ENCODE peak calls at places on chromosomes 3 and 15, in nine cellular contexts. L, M, H, B, S, J, K, R and U are unnamed samples.
A peak's percentile ranks its signal among the peaks of the same experiment; 100 is the strongest.

GRCh38 chr3:69451594-69451993 is 65.7 kb upstream of the FRMD4B start:
- DNase-seq in J (no peak), L (no peak), H (no peak), B (peak; percentile 29), K (no peak), S (no peak), R (no peak), M (no peak), U (no peak)

GRCh38 chr15:66721954-66722353 is 19.9 kb downstream of the SMAD6 start:
- DNase-seq in M (no peak), R (no peak), L (no peak), B (no peak), S (no peak), H (no peak), J (no peak), K (no peak), U (no peak)

GRCh38 chr3:69422751-69423150 is 36.9 kb upstream of the FRMD4B start:
- DNase-seq in M (no peak), R (no peak), B (peak; percentile 87), S (no peak), H (no peak), J (no peak), K (no peak), L (no peak), U (no peak)

GRCh38 chr3:11784962-11785361 is 61.7 kb downstream of the TAMM41 start:
- DNase-seq in J (no peak), L (no peak), R (no peak), M (no peak), B (no peak), H (no peak), K (no peak), S (peak; percentile 35), U (no peak)

GRCh38 chr3:78337801-78338211 is 1297.9 kb downstream of the ROBO2 start:
- DNase-seq in M (no peak), B (no peak), S (no peak), L (no peak), R (no peak), J (no peak), H (no peak), K (no peak), U (no peak)

GRCh38 chr3:106093616-106094015 is 224.8 kb upstream of the CBLB start:
- DNase-seq in M (no peak), S (no peak), R (no peak), K (no peak), B (no peak), L (no peak), H (no peak), J (no peak), U (no peak)

GRCh38 chr15:56369234-56369633 is 4.0 kb downstream of the TEX9 start:
- DNase-seq in K (no peak), B (no peak), J (no peak), M (no peak), R (no peak), S (no peak), L (no peak), H (no peak), U (no peak)

GRCh38 chr3:38227989-38228388 is 37.6 kb upstream of the SLC22A13 start:
- DNase-seq in R (no peak), K (no peak), S (no peak), H (no peak), M (no peak), B (peak; percentile 72), L (no peak), J (no peak), U (no peak)

GRCh38 chr3:121557426-121557934 is 10.3 kb upstream of the ARGFX start:
- DNase-seq in H (no peak), J (no peak), R (no peak), M (no peak), S (no peak), B (no peak), K (no peak), L (no peak), U (no peak)

GRCh38 chr15:58551084-58551763 is 119.4 kb downstream of the LIPC start:
- DNase-seq in L (no peak), M (peak; percentile 24), H (no peak), B (no peak), S (no peak), R (no peak), J (no peak), K (no peak), U (no peak)

GRCh38 chr15:60582370-60583036 is 103.6 kb upstream of the ICE2 start:
- DNase-seq in J (no peak), S (no peak), M (no peak), K (no peak), H (no peak), R (no peak), B (no peak), L (no peak), U (no peak)

GRCh38 chr3:73499787-73500186 is 125.0 kb downstream of the PDZRN3 start:
- DNase-seq in M (no peak), J (no peak), K (no peak), L (no peak), R (no peak), B (no peak), H (no peak), S (no peak), U (no peak)

GRCh38 chr3:98589331-98589870 is 4.0 kb downstream of the CPOX start:
- DNase-seq in J (no peak), K (no peak), R (no peak), L (no peak), B (no peak), S (no peak), M (no peak), H (no peak), U (no peak)

GRCh38 chr3:41698931-41699330 is 263.0 kb downstream of the ULK4 start:
- DNase-seq in S (no peak), L (no peak), B (no peak), J (no peak), M (no peak), K (no peak), R (no peak), H (no peak), U (no peak)

GRCh38 chr3:108022316-108023150 is 68.3 kb downstream of the CD47 start:
- DNase-seq in K (no peak), H (no peak), R (no peak), L (no peak), M (no peak), B (no peak), S (no peak), J (no peak), U (no peak)

GRCh38 chr3:152688313-152688712 is 146.6 kb upstream of the P2RY1 start:
- DNase-seq in S (peak; percentile 37), L (no peak), R (no peak), J (no peak), B (no peak), M (peak; percentile 64), K (no peak), H (no peak), U (no peak)

GRCh38 chr3:25090869-25091453 is 337.1 kb upstream of the RARB start:
- DNase-seq in S (no peak), K (no peak), R (no peak), L (no peak), H (no peak), M (no peak), B (peak; percentile 26), J (no peak), U (no peak)

GRCh38 chr3:137709011-137709601 is 55.0 kb upstream of the SOX14 start:
- DNase-seq in J (no peak), K (no peak), M (peak; percentile 77), H (no peak), L (no peak), S (no peak), R (no peak), B (no peak), U (no peak)

GRCh38 chr3:138729279-138729678 is 105.4 kb downstream of the PIK3CB start:
- DNase-seq in J (no peak), L (no peak), M (no peak), R (no peak), K (no peak), S (no peak), H (no peak), B (no peak), U (no peak)

GRCh38 chr15:31360843-31361763 is 34.5 kb downstream of the KLF13 start:
- DNase-seq in S (no peak), M (no peak), B (no peak), K (no peak), H (peak; percentile 87), J (no peak), L (no peak), R (peak; percentile 48), U (peak; percentile 52)
- H3K4me1 ChIP-seq in S (peaks cover 18% of the 10 kb centered on the region), M (peaks cover 15% of the 10 kb centered on the region), B (no peaks in the 10 kb centered on the region), K (peaks cover 98% of the 10 kb centered on the region), H (peaks cover 100% of the 10 kb centered on the region), J (peaks cover 44% of the 10 kb centered on the region), L (peaks cover 69% of the 10 kb centered on the region), R (peaks cover 62% of the 10 kb centered on the region), U (peaks cover 100% of the 10 kb centered on the region)

GRCh38 chr3:84958495-84959469 is at the start of gene CADM2:
- DNase-seq in S (peak; percentile 97), H (peak; percentile 91), B (peak; percentile 77), M (peak; percentile 99), R (peak; percentile 87), J (peak; percentile 65), K (peak; percentile 90), L (peak; percentile 93), U (peak; percentile 86)
- TF ChIP-seq CTCF in S (peak; percentile 42), H (no peak), B (peak; percentile 29), M (peak; percentile 45), R (no peak), J (peak; percentile 10), K (no peak), L (no peak), U (no peak)

DNA sequence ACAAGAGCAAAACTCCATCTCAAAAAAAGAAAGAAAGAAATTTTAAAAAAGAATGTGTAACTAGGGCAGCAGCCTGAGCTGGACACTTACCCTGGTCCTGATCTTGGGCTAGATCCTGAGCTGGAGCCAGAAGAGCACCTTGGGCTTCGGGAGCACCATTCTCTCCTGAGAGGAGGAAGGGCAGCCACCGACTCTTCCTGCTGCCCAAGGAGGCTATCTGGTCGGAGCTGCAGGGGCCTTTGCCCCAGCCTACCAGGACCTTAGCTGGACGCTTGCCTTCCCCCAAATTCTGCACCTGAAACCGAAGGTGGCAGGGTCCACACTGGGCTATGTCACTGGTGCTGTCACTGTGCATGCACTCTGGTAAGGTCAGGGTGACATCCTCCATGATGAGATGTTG is 6.9 kb upstream of the CAMKV start:
- DNase-seq in J (no peak), K (no peak), L (no peak), B (no peak), H (no peak), S (no peak), R (no peak), M (no peak), U (no peak)
- H3K4me1 ChIP-seq in J (no peaks in the 10 kb centered on the region), K (peaks cover 12% of the 10 kb centered on the region), L (no peaks in the 10 kb centered on the region), B (no peaks in the 10 kb centered on the region), H (no peaks in the 10 kb centered on the region), S (peaks cover 5% of the 10 kb centered on the region), R (peaks cover 6% of the 10 kb centered on the region), M (peaks cover 10% of the 10 kb centered on the region), U (peaks cover 13% of the 10 kb centered on the region)

DNA sequence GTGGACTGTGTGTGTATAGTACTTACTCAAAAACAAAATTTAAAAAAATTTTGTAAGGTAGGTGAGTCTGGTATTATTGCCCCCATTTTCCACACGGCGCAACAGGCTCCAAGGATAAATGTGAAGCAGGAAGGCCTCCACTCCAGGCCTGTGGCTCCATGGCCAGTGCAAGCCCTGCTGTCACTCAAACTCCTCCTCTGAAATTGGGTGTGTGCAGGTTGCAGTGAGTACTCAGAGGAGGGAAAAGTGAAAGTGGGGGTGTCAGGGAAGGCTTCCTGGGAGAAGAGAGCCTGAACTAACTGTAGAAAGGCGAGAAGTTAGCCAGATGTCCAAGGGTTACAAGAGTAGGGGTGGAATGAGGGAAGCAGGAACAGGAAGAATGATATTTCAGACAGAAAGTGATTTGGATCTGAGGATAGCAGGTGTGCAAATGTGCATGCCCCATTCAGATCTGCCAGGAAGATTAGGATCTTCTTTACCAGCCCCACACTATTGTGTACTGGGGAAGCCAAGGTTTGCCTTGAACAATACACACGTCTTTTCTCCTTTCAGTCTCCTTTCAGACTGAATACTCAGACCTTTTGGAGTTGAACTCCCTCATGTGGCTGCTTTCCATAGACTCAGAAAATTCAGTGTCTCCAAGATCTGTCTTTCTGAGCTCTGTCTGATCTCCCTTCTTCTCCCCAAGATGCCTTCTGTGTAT is 48.7 kb upstream of the RYK start:
- DNase-seq in L (no peak), M (peak; percentile 51), R (no peak), S (no peak), H (no peak), B (peak; percentile 65), J (no peak), K (no peak), U (no peak)
- TF ChIP-seq CTCF in L (peak; percentile 47), M (peak; percentile 67), R (peak; percentile 47), S (peak; percentile 53), H (no peak), B (peak; percentile 57), J (peak; percentile 48), K (peak; percentile 18), U (peak; percentile 52)